ENCODE peak calls at places on chromosome X, in eight cellular contexts. E is lower lobe of right lung, R is breast epithelium, M is Caco-2, G is right atrium auricular region, B is Peyer's patch, X is kidney, Y is colonic mucosa. C is an unnamed sample. For H3K36me3, the result is how much of the 10 kb centered on the place peaks cover.

GRCh38 chrX:23779025-23779424 is 3.9 kb upstream of the SAT1 start:
- DNase-seq in E (no peak), R (no peak), M (no peak), G (no peak), B (no peak), X (no peak), Y (no peak), C (no peak)

GRCh38 chrX:77628294-77629025 is 157.6 kb downstream of the ATRX start:
- DNase-seq in E (no peak), R (no peak), M (no peak), G (no peak), B (no peak), X (no peak), Y (no peak), C (no peak)

GRCh38 chrX:13902406-13902805 is 85.5 kb upstream of the GPM6B start:
- DNase-seq in E (no peak), R (no peak), M (no peak), G (no peak), B (no peak), X (no peak), Y (no peak), C (no peak)

GRCh38 chrX:38864165-38864564 is 62.9 kb downstream of the MID1IP1 start:
- DNase-seq in E (no peak), R (no peak), M (no peak), G (no peak), B (no peak), X (no peak), Y (no peak), C (no peak)

GRCh38 chrX:112642349-112642748 is 37.4 kb downstream of the LHFPL1 start:
- DNase-seq in E (no peak), R (no peak), M (peak), G (no peak), B (peak), X (no peak), Y (peak), C (peak)

GRCh38 chrX:103517246-103517645 is 2.0 kb downstream of the RAB40A start:
- DNase-seq in E (no peak), R (no peak), M (no peak), G (no peak), B (no peak), X (no peak), Y (no peak), C (no peak)

GRCh38 chrX:9928083-9928482 is 39.1 kb upstream of the CLDN34 start:
- DNase-seq in E (no peak), R (no peak), M (no peak), G (no peak), B (no peak), X (no peak), Y (no peak), C (no peak)

GRCh38 chrX:124829930-124830329 is 483.6 kb downstream of the SH2D1A start:
- DNase-seq in E (no peak), R (no peak), M (no peak), G (no peak), B (no peak), X (no peak), Y (no peak), C (no peak)

GRCh38 chrX:20063716-20064351 is 52.9 kb downstream of the MAP7D2 start:
- DNase-seq in E (no peak), R (no peak), M (no peak), G (no peak), B (no peak), X (no peak), Y (no peak), C (no peak)

GRCh38 chrX:10597871-10598270 is 22.5 kb downstream of the MID1 start:
- DNase-seq in E (no peak), R (no peak), M (no peak), G (no peak), B (peak), X (no peak), Y (peak), C (no peak)

GRCh38 chrX:110699109-110699508 is 96.5 kb downstream of the CHRDL1 start:
- DNase-seq in E (no peak), R (no peak), M (no peak), G (no peak), B (no peak), X (no peak), Y (no peak), C (no peak)

GRCh38 chrX:107324493-107325310 is 118.3 kb downstream of the DNAAF6 start:
- DNase-seq in E (peak), R (no peak), M (peak), G (no peak), B (no peak), X (peak), Y (peak), C (peak)

GRCh38 chrX:85903692-85904471 is 143.5 kb downstream of the CHM start:
- DNase-seq in E (no peak), R (no peak), M (no peak), G (no peak), B (no peak), X (no peak), Y (no peak), C (no peak)

GRCh38 chrX:15737957-15738685 is at the start of gene CA5B:
- DNase-seq in E (peak), R (peak), M (peak), G (peak), B (peak), X (peak), Y (peak), C (peak)

GRCh38 chrX:143570747-143571146 is 53.5 kb upstream of the SPANXN3 start:
- DNase-seq in E (no peak), R (no peak), M (no peak), G (no peak), B (no peak), X (no peak), Y (no peak), C (no peak)
- TF ChIP-seq CTCF in E (no peak), R (no peak), M (no peak), G (no peak), B (no peak), X (no peak), Y (no peak), C (no peak)

DNA sequence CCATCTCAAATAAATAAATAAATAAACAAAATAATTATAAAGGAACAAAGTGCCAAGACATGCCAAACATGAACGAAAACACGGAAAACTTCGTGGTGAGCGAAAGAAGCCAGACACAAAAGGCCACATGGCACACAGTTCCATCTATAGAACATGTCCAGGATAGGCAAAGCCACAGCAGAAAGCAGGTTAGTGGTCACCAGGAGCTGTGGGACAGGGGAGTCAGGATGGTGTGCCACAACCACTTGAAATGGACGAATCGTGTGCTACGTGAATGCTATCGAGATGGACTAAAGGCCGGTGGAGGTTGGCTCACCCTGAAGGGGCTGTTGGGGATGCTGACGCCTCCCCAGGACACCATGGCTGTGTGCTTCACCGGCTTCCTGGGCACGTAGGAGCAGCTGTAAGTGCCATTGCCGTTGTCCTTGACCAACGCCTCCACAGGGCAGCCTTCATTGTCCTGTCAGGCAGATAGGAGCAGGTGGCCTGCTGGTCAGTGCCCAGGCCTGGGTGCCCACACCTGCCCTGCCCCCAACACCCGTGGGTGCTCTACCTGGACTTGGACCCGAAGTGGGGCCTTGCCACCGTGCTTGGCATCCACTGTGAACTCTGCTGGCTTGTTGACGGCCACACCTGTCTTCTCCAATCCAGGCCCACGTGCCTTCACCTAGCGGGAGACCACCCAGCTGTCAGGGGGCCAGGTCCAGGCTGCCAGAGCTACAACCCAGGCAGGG is 10.6 kb downstream of the FLNA start:
- DNase-seq in E (no peak), R (no peak), M (no peak), G (no peak), B (no peak), X (no peak), Y (no peak), C (no peak)
- H3K36me3 ChIP-seq in E (half or more), R (under half), M (under half), G (half or more), B (under half), X (under half), Y (under half), C (under half)

GRCh38 chrX:154981116-154981411 is 41.5 kb downstream of the F8 start:
- DNase-seq in E (no peak), R (no peak), M (no peak), G (no peak), B (no peak), X (no peak), Y (no peak), C (no peak)
- TF ChIP-seq CTCF in E (no peak), R (no peak), M (no peak), G (no peak), B (no peak), X (no peak), Y (no peak), C (no peak)

GRCh38 chrX:136227948-136228584 is 23.1 kb downstream of the MAP7D3 start:
- DNase-seq in E (no peak), R (no peak), M (no peak), G (no peak), B (no peak), X (no peak), Y (no peak), C (no peak)
- H3K36me3 ChIP-seq in E (under half), R (under half), M (under half), G (under half), B (under half), X (under half), Y (under half), C (under half)

GRCh38 chrX:63428348-63428747 is 77.2 kb upstream of the SPIN4 start:
- DNase-seq in E (no peak), R (no peak), M (no peak), G (no peak), B (no peak), X (no peak), Y (no peak), C (no peak)

GRCh38 chrX:63426519-63426918 is 75.4 kb upstream of the SPIN4 start:
- DNase-seq in E (no peak), R (no peak), M (peak), G (no peak), B (no peak), X (no peak), Y (no peak), C (no peak)

GRCh38 chrX:63434206-63434605 is 83.1 kb upstream of the SPIN4 start:
- DNase-seq in E (no peak), R (no peak), M (peak), G (no peak), B (no peak), X (no peak), Y (no peak), C (no peak)

GRCh38 chrX:63434665-63435064 is 83.5 kb upstream of the SPIN4 start:
- DNase-seq in E (no peak), R (peak), M (peak), G (no peak), B (no peak), X (no peak), Y (peak), C (peak)

DNA sequence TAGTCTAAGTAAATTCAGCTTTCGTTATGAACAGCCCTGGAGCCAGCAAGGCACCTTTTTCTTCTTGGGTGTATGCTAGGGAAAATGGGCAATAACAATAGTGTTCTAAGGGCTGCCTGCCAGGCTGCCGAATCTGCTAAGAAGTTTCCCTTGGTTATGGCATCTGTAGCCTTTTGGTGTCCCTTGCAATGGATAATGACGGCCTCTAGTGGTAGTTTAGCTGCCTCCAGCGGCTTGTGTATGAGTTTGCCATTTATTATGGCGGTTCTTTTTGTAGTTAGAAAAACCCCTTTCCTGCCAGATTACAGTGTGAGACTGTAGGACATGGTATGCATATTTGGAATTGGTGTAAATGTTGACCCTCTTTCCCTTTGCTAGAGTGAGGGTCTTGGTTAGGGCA is 78.9 kb upstream of the SPIN4 start:
- DNase-seq in E (no peak), R (no peak), M (no peak), G (no peak), B (no peak), X (no peak), Y (no peak), C (no peak)
- TF ChIP-seq CTCF in E (no peak), R (no peak), M (no peak), G (no peak), B (no peak), X (no peak), Y (no peak), C (no peak)

C was measured in mucosa of descending colon.